ENCODE peak calls at places on chromosomes 11 and 22, in seven cellular contexts. G is naive thymus-derived CD4-positive, alpha-beta T cell; W is stomach; X is thyroid gland; V is fibroblast of lung; Q is breast epithelium; Z is GM23248. N is an unnamed sample. For H3K9me3, the result is how much of the 10 kb centered on the place peaks cover.

GRCh38 chr11:16082532-16083055 is 273.8 kb downstream of the SOX6 start:
- DNase-seq in G (no peak), W (no peak), X (no peak), V (no peak), Q (no peak), Z (no peak), N (no peak)

GRCh38 chr11:121595717-121596156 is 143.0 kb upstream of the SORL1-AS1 start:
- DNase-seq in G (no peak), W (no peak), X (no peak), V (peak), Q (no peak), Z (peak), N (no peak)

GRCh38 chr22:40703174-40703573 is 23.9 kb downstream of the MCHR1 start:
- DNase-seq in G (no peak), W (no peak), X (no peak), V (no peak), Q (no peak), Z (no peak), N (no peak)

GRCh38 chr11:117143871-117144476 is at the start of gene PAFAH1B2:
- DNase-seq in G (peak), W (peak), X (peak), V (peak), Q (peak), Z (peak), N (peak)

GRCh38 chr11:5154657-5155056 is at the start of gene OR52A1:
- DNase-seq in G (no peak), W (no peak), X (no peak), V (no peak), Q (no peak), Z (no peak), N (no peak)

GRCh38 chr11:68821670-68822069 is 20.0 kb downstream of the CPT1A start:
- DNase-seq in G (no peak), W (no peak), X (no peak), V (no peak), Q (no peak), Z (no peak), N (no peak)

GRCh38 chr22:38033522-38034277 is 23.5 kb upstream of the PICK1 start:
- DNase-seq in G (no peak), W (no peak), X (peak), V (no peak), Q (no peak), Z (no peak), N (no peak)

GRCh38 chr11:35088676-35089075 is 50.3 kb upstream of the CD44 start:
- DNase-seq in G (no peak), W (no peak), X (no peak), V (no peak), Q (no peak), Z (peak), N (no peak)

GRCh38 chr11:114308689-114309089 is 12.5 kb downstream of the NNMT start:
- DNase-seq in G (no peak), W (no peak), X (no peak), V (peak), Q (peak), Z (peak), N (no peak)

GRCh38 chr22:29331213-29331612 is 15.7 kb upstream of the RASL10A start:
- DNase-seq in G (no peak), W (no peak), X (no peak), V (no peak), Q (no peak), Z (no peak), N (no peak)

GRCh38 chr11:120622189-120622912 is 110.8 kb downstream of the GRIK4 start:
- DNase-seq in G (no peak), W (no peak), X (peak), V (peak), Q (no peak), Z (no peak), N (no peak)

GRCh38 chr11:76251223-76251575 is 44.9 kb upstream of the WNT11 start:
- DNase-seq in G (no peak), W (no peak), X (no peak), V (no peak), Q (no peak), Z (peak), N (no peak)

GRCh38 chr11:97743205-97743742 is 1277.5 kb upstream of the CNTN5 start:
- DNase-seq in G (no peak), W (no peak), X (no peak), V (peak), Q (no peak), Z (no peak), N (no peak)

GRCh38 chr22:23058481-23059336 is 11.6 kb upstream of the GNAZ start:
- DNase-seq in G (no peak), W (peak), X (no peak), V (no peak), Q (peak), Z (no peak), N (no peak)

GRCh38 chr11:130904380-130904779 is 11.9 kb downstream of the SNX19 start:
- DNase-seq in G (no peak), W (no peak), X (no peak), V (peak), Q (no peak), Z (peak), N (no peak)

GRCh38 chr11:94539420-94539819 is 4.3 kb upstream of the FUT4 start:
- DNase-seq in G (no peak), W (peak), X (no peak), V (no peak), Q (no peak), Z (no peak), N (no peak)

GRCh38 chr22:38957046-38957770 is at the start of gene APOBEC3A:
- DNase-seq in G (no peak), W (peak), X (peak), V (no peak), Q (no peak), Z (no peak), N (no peak)

GRCh38 chr11:749731-750130 is 2.5 kb downstream of the TALDO1 start:
- DNase-seq in G (no peak), W (no peak), X (no peak), V (no peak), Q (no peak), Z (peak), N (no peak)

GRCh38 chr11:108670381-108670930 is 5.6 kb downstream of the DDX10 start:
- DNase-seq in G (no peak), W (no peak), X (no peak), V (no peak), Q (no peak), Z (no peak), N (no peak)

GRCh38 chr11:73996161-73996747 is 12.6 kb downstream of the UCP3 start:
- DNase-seq in G (no peak), W (no peak), X (no peak), V (no peak), Q (no peak), Z (no peak), N (no peak)

GRCh38 chr11:84824624-84825023 is 802.5 kb downstream of the DLG2 start:
- DNase-seq in G (no peak), W (no peak), X (peak), V (no peak), Q (no peak), Z (peak), N (no peak)

GRCh38 chr11:60700689-60701508 is 1.5 kb downstream of the MS4A8 start:
- DNase-seq in G (no peak), W (peak), X (no peak), V (no peak), Q (no peak), Z (peak), N (no peak)

GRCh38 chr11:61146413-61146812 is 14.8 kb downstream of the VPS37C start:
- DNase-seq in G (no peak), W (no peak), X (no peak), V (no peak), Q (no peak), Z (no peak), N (no peak)

GRCh38 chr11:37988031-37988430 is 1390.0 kb upstream of the RAG2 start:
- DNase-seq in G (no peak), W (no peak), X (no peak), V (peak), Q (no peak), Z (no peak), N (no peak)

GRCh38 chr11:35177370-35177769 is 38.4 kb downstream of the CD44 start:
- DNase-seq in G (peak), W (no peak), X (peak), V (peak), Q (no peak), Z (no peak), N (peak)

GRCh38 chr11:119584193-119585037 is 144.6 kb downstream of the NECTIN1 start:
- DNase-seq in G (no peak), W (peak), X (peak), V (peak), Q (no peak), Z (peak), N (peak)

GRCh38 chr22:24583221-24583971 is 9.5 kb downstream of the LRRC75B start:
- DNase-seq in G (no peak), W (no peak), X (peak), V (peak), Q (no peak), Z (peak), N (no peak)

GRCh38 chr11:110858556-110858921 is 146.3 kb upstream of the ARHGAP20 start:
- DNase-seq in G (no peak), W (peak), X (peak), V (peak), Q (no peak), Z (peak), N (no peak)

GRCh38 chr11:102347526-102348331 is 715 bp downstream of the BIRC2 start:
- DNase-seq in G (peak), W (no peak), X (peak), V (peak), Q (no peak), Z (peak), N (peak)

GRCh38 chr11:119134389-119134978 is 13.1 kb downstream of the HINFP start:
- DNase-seq in G (no peak), W (no peak), X (peak), V (no peak), Q (no peak), Z (peak), N (no peak)

DNA sequence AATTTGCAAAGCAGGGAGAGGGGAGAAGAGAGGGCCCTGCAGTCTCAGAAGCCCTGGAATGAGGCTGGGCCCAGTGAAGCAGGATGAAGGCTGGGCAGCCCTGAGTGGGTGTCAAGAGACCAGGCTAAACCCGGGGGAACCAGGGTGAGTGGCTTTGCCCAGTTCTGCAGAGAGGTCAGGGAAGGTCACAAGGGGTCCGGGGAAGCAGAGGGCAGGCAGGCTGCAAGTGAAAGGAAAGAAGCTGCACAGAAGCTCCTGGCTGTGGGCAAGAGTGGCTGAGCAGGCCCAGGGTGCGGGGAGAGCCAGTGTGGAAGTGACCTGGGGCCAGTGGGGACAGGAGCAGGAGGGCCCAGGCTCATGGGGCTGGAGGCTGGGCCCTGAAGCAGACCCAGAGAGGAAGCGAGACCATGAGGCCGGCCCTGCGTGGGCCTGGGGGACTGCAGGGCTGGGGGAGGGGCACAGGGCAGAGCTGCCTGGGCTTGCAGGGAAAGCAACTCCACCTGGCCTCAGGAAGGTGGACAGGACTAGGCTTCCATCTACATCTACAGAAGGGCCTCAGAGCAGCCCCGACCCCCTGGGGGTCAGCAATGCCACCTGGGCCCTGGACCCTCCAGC is 11.7 kb downstream of the IGF2 start:
- DNase-seq in G (no peak), W (no peak), X (no peak), V (no peak), Q (no peak), Z (no peak), N (no peak)
- H3K4me3 ChIP-seq in G (no peak), W (no peak), X (no peak), V (no peak), Q (no peak), Z (no peak), N (no peak)

GRCh38 chr11:100105605-100106358 is 581.3 kb upstream of the ARHGAP42 start:
- DNase-seq in G (no peak), W (no peak), X (no peak), V (no peak), Q (no peak), Z (no peak), N (no peak)
- H3K9me3 ChIP-seq in G (under half), W (under half), X (under half), V (under half), Q (under half), Z (under half), N (under half)

DNA sequence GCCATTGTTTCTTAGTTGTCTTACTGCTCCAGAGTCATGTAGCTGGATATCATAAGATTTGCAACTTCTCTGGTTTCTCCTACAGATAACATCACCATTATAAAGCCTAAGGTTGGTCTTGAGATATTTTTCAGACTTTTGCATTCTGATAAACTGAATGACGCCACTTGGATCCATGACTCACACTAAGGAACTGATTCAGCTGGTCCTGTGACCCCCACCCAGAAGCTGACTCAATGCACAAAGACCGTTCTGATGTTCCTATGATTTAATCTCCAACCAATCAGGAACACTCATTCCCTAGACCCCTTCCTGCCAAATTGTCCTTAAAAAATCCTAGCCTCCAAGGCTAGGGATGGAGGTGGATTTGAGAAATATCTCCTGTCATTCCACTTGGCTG is 200.9 kb downstream of the LUZP2 start:
- DNase-seq in G (no peak), W (no peak), X (no peak), V (peak), Q (no peak), Z (peak), N (no peak)
- H3K27ac ChIP-seq in G (no peak), W (no peak), X (no peak), V (no peak), Q (no peak), Z (no peak), N (no peak)

DNA sequence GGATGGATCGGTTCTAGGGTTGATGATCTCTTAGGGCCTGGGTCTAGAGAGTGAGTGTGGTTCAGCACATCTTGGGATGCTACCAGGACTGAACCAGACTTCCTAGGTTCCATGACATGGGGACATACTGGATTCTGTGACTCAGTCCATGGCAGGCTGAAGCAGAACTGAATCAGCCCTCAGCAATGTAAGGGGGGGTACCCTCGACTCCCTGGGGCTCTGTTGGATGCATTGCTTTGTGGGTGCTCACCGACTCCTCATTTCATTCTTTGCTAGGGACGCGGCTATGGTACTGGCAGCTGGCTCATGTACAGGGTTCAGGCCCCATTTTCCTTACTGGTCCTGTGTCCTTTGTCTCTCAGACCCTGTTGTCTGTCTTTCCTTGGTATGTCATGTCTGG is 733 bp upstream of the GRAMD1B start:
- DNase-seq in G (no peak), W (no peak), X (no peak), V (no peak), Q (no peak), Z (peak), N (no peak)
- H3K4me3 ChIP-seq in G (peak), W (no peak), X (no peak), V (no peak), Q (no peak), Z (peak), N (peak)

DNA sequence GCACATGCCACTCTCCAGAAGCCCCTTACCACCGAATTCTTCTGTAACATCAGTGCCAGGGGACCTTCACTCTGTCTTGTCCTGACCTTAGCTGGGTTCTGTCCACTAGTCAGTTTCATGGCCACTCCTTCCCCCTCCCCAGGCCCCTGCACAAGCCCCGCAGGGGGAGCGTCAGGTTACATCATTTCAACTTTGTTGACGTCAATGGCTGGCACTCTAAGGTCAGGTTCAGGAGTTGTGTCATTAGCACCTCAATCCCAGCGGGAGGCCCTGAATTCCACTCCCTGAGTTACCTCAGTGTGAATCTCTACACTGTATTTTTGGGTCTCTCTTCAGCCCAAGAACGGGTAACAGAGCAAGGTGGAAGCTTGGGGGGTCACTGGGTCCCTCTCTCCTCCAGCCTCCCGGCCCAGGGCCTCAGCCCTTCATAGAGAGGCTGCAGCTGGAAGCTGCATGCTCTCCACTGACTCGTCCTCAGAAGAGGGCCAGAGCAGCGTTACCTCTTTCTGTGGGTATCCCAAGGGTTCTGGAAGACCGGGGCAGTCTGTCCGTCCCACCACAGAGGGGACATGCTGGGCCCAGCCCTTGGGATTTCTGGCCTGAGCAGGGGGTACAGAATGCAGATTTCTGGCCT is 10.3 kb downstream of the USH1C start:
- DNase-seq in G (no peak), W (no peak), X (no peak), V (no peak), Q (no peak), Z (no peak), N (no peak)
- H3K9me3 ChIP-seq in G (under half), W (under half), X (under half), V (under half), Q (under half), Z (under half), N (under half)

GRCh38 chr11:8811571-8811970 is 99.4 kb upstream of the AKIP1 start:
- DNase-seq in G (no peak), W (no peak), X (no peak), V (no peak), Q (no peak), Z (peak), N (no peak)
- H3K27ac ChIP-seq in G (no peak), W (peak), X (peak), V (peak), Q (peak), Z (peak), N (no peak)

N was measured in CD4-positive, CD25-positive, alpha-beta regulatory T cell.